ENCODE peak calls at places on chromosomes 12 and 14, in four cellular contexts. K is KBM-7; G is activated T-cell treated with anti-CD3 and anti-CD28 coated beads, Interleukin-2, amount 50 U/mL, for 72 hours; Q is activated CD4-positive, alpha-beta T cell treated with anti-CD3 and anti-CD28 coated beads for 36 hours. O is an unnamed sample.

GRCh38 chr14:90276627-90277367 is 20.4 kb downstream of the PSMC1 start:
- DNase-seq in K (no peak), G (no peak), Q (peak), O (no peak)

GRCh38 chr14:70698288-70698687 is 56.6 kb downstream of the TTC9 start:
- DNase-seq in K (peak), G (no peak), Q (no peak), O (no peak)

GRCh38 chr12:123546281-123546680 is 12.8 kb upstream of the RILPL1 start:
- DNase-seq in K (no peak), G (no peak), Q (no peak), O (no peak)

GRCh38 chr12:132158677-132159554 is 14.7 kb downstream of the NOC4L start:
- DNase-seq in K (no peak), G (no peak), Q (no peak), O (no peak)

GRCh38 chr12:50505386-50505827 is 622 bp downstream of the DIP2B start:
- DNase-seq in K (no peak), G (peak), Q (peak), O (peak)

GRCh38 chr14:62209287-62209899 is 447.2 kb downstream of the SNAPC1 start:
- DNase-seq in K (no peak), G (no peak), Q (no peak), O (no peak)

GRCh38 chr14:78162202-78162601 is 8.0 kb upstream of the NRXN3 start:
- DNase-seq in K (no peak), G (no peak), Q (no peak), O (no peak)

GRCh38 chr12:119749666-119750065 is 81.7 kb downstream of the PRKAB1 start:
- DNase-seq in K (no peak), G (no peak), Q (no peak), O (no peak)

GRCh38 chr12:89737000-89737399 is 28.4 kb upstream of the ATP2B1 start:
- DNase-seq in K (no peak), G (no peak), Q (no peak), O (no peak)

GRCh38 chr14:29222671-29223268 is 456.2 kb downstream of the FOXG1 start:
- DNase-seq in K (peak), G (no peak), Q (no peak), O (no peak)

GRCh38 chr12:67630373-67631088 is 18.0 kb upstream of the DYRK2 start:
- DNase-seq in K (peak), G (peak), Q (peak), O (peak)

GRCh38 chr14:102392506-102392905 is 29.8 kb downstream of the TECPR2 start:
- DNase-seq in K (no peak), G (no peak), Q (no peak), O (no peak)

O was measured in stimulated activated naive B cell treated with anti-CD40 and anti-IgM and Interleukin-4, amounts not matched to agents 10 μg/mL and 1 μg/mL and 100 μg/mL, for 72 hours.